ENCODE peak calls at places on chromosomes 3 and 15, in ten cellular contexts. One of them, this sample, is unnamed.

GRCh38 chr3:120561251-120562045 is 34.7 kb upstream of the NDUFB4 start:
- DNase-seq in upper lobe of left lung: no peak
- DNase-seq in brain microvascular endothelial cell: peak
- DNase-seq in tibial artery: peak
- DNase-seq in endothelial cell of umbilical vein: peak
- DNase-seq in WERI-Rb-1: peak
- DNase-seq in upper lobe of right lung: peak
- DNase-seq in tibial nerve: peak
- DNase-seq in suprapubic skin: no peak
- DNase-seq in psoas muscle: peak
- DNase-seq in this sample: peak

GRCh38 chr3:32969656-32970055 is 18.2 kb downstream of the CCR4 start:
- DNase-seq in tibial nerve: no peak
- DNase-seq in WERI-Rb-1: no peak
- DNase-seq in suprapubic skin: no peak
- DNase-seq in brain microvascular endothelial cell: no peak
- DNase-seq in tibial artery: no peak
- DNase-seq in upper lobe of right lung: no peak
- DNase-seq in upper lobe of left lung: no peak
- DNase-seq in endothelial cell of umbilical vein: peak
- DNase-seq in psoas muscle: no peak
- DNase-seq in this sample: no peak

GRCh38 chr15:75713338-75713895 is 769 bp upstream of the CSPG4 start:
- DNase-seq in suprapubic skin: no peak
- DNase-seq in WERI-Rb-1: peak
- DNase-seq in upper lobe of left lung: no peak
- DNase-seq in psoas muscle: peak
- DNase-seq in endothelial cell of umbilical vein: no peak
- DNase-seq in brain microvascular endothelial cell: no peak
- DNase-seq in tibial artery: no peak
- DNase-seq in upper lobe of right lung: no peak
- DNase-seq in tibial nerve: peak
- DNase-seq in this sample: no peak

GRCh38 chr3:183698760-183699159 is 1.2 kb downstream of the YEATS2 start:
- DNase-seq in tibial nerve: peak
- DNase-seq in tibial artery: no peak
- DNase-seq in upper lobe of right lung: no peak
- DNase-seq in brain microvascular endothelial cell: no peak
- DNase-seq in WERI-Rb-1: no peak
- DNase-seq in suprapubic skin: no peak
- DNase-seq in endothelial cell of umbilical vein: peak
- DNase-seq in upper lobe of left lung: no peak
- DNase-seq in psoas muscle: no peak
- DNase-seq in this sample: no peak

GRCh38 chr15:82651708-82652107 is 4.5 kb upstream of the CPEB1 start:
- DNase-seq in psoas muscle: no peak
- DNase-seq in upper lobe of right lung: no peak
- DNase-seq in WERI-Rb-1: no peak
- DNase-seq in brain microvascular endothelial cell: no peak
- DNase-seq in upper lobe of left lung: no peak
- DNase-seq in endothelial cell of umbilical vein: no peak
- DNase-seq in tibial artery: no peak
- DNase-seq in tibial nerve: no peak
- DNase-seq in suprapubic skin: no peak
- DNase-seq in this sample: no peak

GRCh38 chr15:86064326-86064725 is 15.3 kb upstream of the AGBL1 start:
- DNase-seq in brain microvascular endothelial cell: no peak
- DNase-seq in suprapubic skin: no peak
- DNase-seq in upper lobe of left lung: no peak
- DNase-seq in upper lobe of right lung: no peak
- DNase-seq in tibial artery: no peak
- DNase-seq in tibial nerve: no peak
- DNase-seq in psoas muscle: no peak
- DNase-seq in endothelial cell of umbilical vein: no peak
- DNase-seq in WERI-Rb-1: no peak
- DNase-seq in this sample: no peak

GRCh38 chr3:15633766-15634588 is 32.4 kb downstream of the BTD start:
- DNase-seq in WERI-Rb-1: no peak
- DNase-seq in psoas muscle: no peak
- DNase-seq in tibial nerve: no peak
- DNase-seq in brain microvascular endothelial cell: no peak
- DNase-seq in upper lobe of right lung: no peak
- DNase-seq in upper lobe of left lung: no peak
- DNase-seq in tibial artery: no peak
- DNase-seq in suprapubic skin: no peak
- DNase-seq in endothelial cell of umbilical vein: peak
- DNase-seq in this sample: no peak

GRCh38 chr15:98177950-98178848 is 217.7 kb downstream of the ARRDC4 start:
- DNase-seq in brain microvascular endothelial cell: peak
- DNase-seq in upper lobe of left lung: no peak
- DNase-seq in psoas muscle: no peak
- DNase-seq in tibial nerve: peak
- DNase-seq in WERI-Rb-1: peak
- DNase-seq in suprapubic skin: no peak
- DNase-seq in upper lobe of right lung: no peak
- DNase-seq in endothelial cell of umbilical vein: peak
- DNase-seq in tibial artery: no peak
- DNase-seq in this sample: peak

GRCh38 chr3:136070953-136071949 is 105.7 kb downstream of the PPP2R3A start:
- DNase-seq in suprapubic skin: no peak
- DNase-seq in endothelial cell of umbilical vein: peak
- DNase-seq in upper lobe of right lung: no peak
- DNase-seq in WERI-Rb-1: no peak
- DNase-seq in upper lobe of left lung: no peak
- DNase-seq in tibial artery: peak
- DNase-seq in brain microvascular endothelial cell: peak
- DNase-seq in psoas muscle: peak
- DNase-seq in tibial nerve: no peak
- DNase-seq in this sample: no peak

GRCh38 chr3:58049143-58049785 is 41.0 kb downstream of the FLNB start:
- DNase-seq in endothelial cell of umbilical vein: peak
- DNase-seq in suprapubic skin: no peak
- DNase-seq in upper lobe of left lung: no peak
- DNase-seq in upper lobe of right lung: no peak
- DNase-seq in psoas muscle: no peak
- DNase-seq in WERI-Rb-1: no peak
- DNase-seq in tibial artery: peak
- DNase-seq in tibial nerve: no peak
- DNase-seq in brain microvascular endothelial cell: peak
- DNase-seq in this sample: no peak

GRCh38 chr15:80580107-80580506 is 115.0 kb upstream of the ABHD17C start:
- DNase-seq in brain microvascular endothelial cell: peak
- DNase-seq in WERI-Rb-1: no peak
- DNase-seq in endothelial cell of umbilical vein: no peak
- DNase-seq in upper lobe of right lung: no peak
- DNase-seq in tibial artery: peak
- DNase-seq in upper lobe of left lung: no peak
- DNase-seq in tibial nerve: no peak
- DNase-seq in suprapubic skin: no peak
- DNase-seq in psoas muscle: no peak
- DNase-seq in this sample: no peak

GRCh38 chr3:143977326-143978262 is 6.0 kb downstream of the DIPK2A start:
- DNase-seq in WERI-Rb-1: no peak
- DNase-seq in suprapubic skin: no peak
- DNase-seq in brain microvascular endothelial cell: no peak
- DNase-seq in tibial nerve: no peak
- DNase-seq in endothelial cell of umbilical vein: no peak
- DNase-seq in tibial artery: no peak
- DNase-seq in upper lobe of right lung: no peak
- DNase-seq in psoas muscle: no peak
- DNase-seq in upper lobe of left lung: no peak
- DNase-seq in this sample: no peak

GRCh38 chr3:54527953-54528352 is 399.9 kb downstream of the LRTM1 start:
- DNase-seq in suprapubic skin: no peak
- DNase-seq in endothelial cell of umbilical vein: no peak
- DNase-seq in upper lobe of left lung: no peak
- DNase-seq in psoas muscle: peak
- DNase-seq in upper lobe of right lung: no peak
- DNase-seq in brain microvascular endothelial cell: no peak
- DNase-seq in tibial artery: peak
- DNase-seq in WERI-Rb-1: no peak
- DNase-seq in tibial nerve: peak
- DNase-seq in this sample: no peak

GRCh38 chr3:105356988-105357387 is 9.7 kb upstream of the ALCAM start:
- DNase-seq in psoas muscle: no peak
- DNase-seq in WERI-Rb-1: no peak
- DNase-seq in brain microvascular endothelial cell: no peak
- DNase-seq in suprapubic skin: no peak
- DNase-seq in upper lobe of right lung: no peak
- DNase-seq in upper lobe of left lung: no peak
- DNase-seq in endothelial cell of umbilical vein: no peak
- DNase-seq in tibial nerve: no peak
- DNase-seq in tibial artery: no peak
- DNase-seq in this sample: no peak

GRCh38 chr15:99909914-99910313 is 176.7 kb upstream of the LYSMD4 start:
- DNase-seq in upper lobe of left lung: no peak
- DNase-seq in WERI-Rb-1: peak
- DNase-seq in brain microvascular endothelial cell: no peak
- DNase-seq in suprapubic skin: no peak
- DNase-seq in endothelial cell of umbilical vein: no peak
- DNase-seq in upper lobe of right lung: no peak
- DNase-seq in tibial artery: no peak
- DNase-seq in tibial nerve: no peak
- DNase-seq in psoas muscle: no peak
- DNase-seq in this sample: no peak

GRCh38 chr15:68800875-68801274 is 19.8 kb downstream of the ANP32A start:
- DNase-seq in psoas muscle: no peak
- DNase-seq in suprapubic skin: no peak
- DNase-seq in WERI-Rb-1: no peak
- DNase-seq in brain microvascular endothelial cell: no peak
- DNase-seq in endothelial cell of umbilical vein: no peak
- DNase-seq in tibial nerve: no peak
- DNase-seq in upper lobe of left lung: no peak
- DNase-seq in upper lobe of right lung: no peak
- DNase-seq in tibial artery: no peak
- DNase-seq in this sample: no peak

DNA sequence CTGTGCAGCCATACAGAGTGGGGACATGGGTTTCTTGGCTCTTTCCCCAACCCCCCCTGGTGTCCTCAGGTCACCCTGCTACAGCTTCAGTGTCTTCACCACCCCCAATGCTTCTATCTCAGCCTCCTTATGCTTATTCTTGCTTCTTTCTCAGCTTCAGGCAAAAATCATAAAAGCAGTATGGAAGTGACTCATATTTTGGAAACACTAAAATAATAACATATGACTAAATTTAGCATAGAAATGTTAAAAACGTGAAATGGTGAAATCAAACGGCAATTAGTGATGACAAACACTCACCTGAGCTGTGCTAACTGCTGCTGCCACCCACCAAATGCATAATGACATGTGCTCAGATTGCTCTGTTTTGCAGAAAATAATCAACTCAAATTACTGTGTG is 475.2 kb upstream of the EPHA3 start:
- DNase-seq in WERI-Rb-1: no peak
- DNase-seq in tibial nerve: no peak
- DNase-seq in endothelial cell of umbilical vein: no peak
- DNase-seq in tibial artery: no peak
- DNase-seq in suprapubic skin: no peak
- DNase-seq in brain microvascular endothelial cell: no peak
- DNase-seq in psoas muscle: no peak
- DNase-seq in upper lobe of left lung: no peak
- DNase-seq in upper lobe of right lung: no peak
- DNase-seq in this sample: no peak
- TF ChIP-seq CTCF in WERI-Rb-1: no peak
- TF ChIP-seq CTCF in tibial nerve: no peak
- TF ChIP-seq CTCF in endothelial cell of umbilical vein: no peak
- TF ChIP-seq CTCF in tibial artery: no peak
- TF ChIP-seq CTCF in suprapubic skin: no peak
- TF ChIP-seq CTCF in brain microvascular endothelial cell: no peak
- TF ChIP-seq CTCF in psoas muscle: no peak
- TF ChIP-seq CTCF in upper lobe of left lung: no peak
- TF ChIP-seq CTCF in upper lobe of right lung: no peak
- TF ChIP-seq CTCF in this sample: no peak

GRCh38 chr3:52025453-52025852 is 29.8 kb upstream of the RPL29 start:
- DNase-seq in upper lobe of right lung: no peak
- DNase-seq in WERI-Rb-1: peak
- DNase-seq in tibial artery: no peak
- DNase-seq in suprapubic skin: no peak
- DNase-seq in psoas muscle: peak
- DNase-seq in tibial nerve: no peak
- DNase-seq in upper lobe of left lung: no peak
- DNase-seq in brain microvascular endothelial cell: no peak
- DNase-seq in endothelial cell of umbilical vein: no peak
- DNase-seq in this sample: no peak
- H3K27ac ChIP-seq in upper lobe of right lung: no peak
- H3K27ac ChIP-seq in WERI-Rb-1: peak
- H3K27ac ChIP-seq in tibial artery: peak
- H3K27ac ChIP-seq in suprapubic skin: no peak
- H3K27ac ChIP-seq in psoas muscle: peak
- H3K27ac ChIP-seq in tibial nerve: no peak
- H3K27ac ChIP-seq in upper lobe of left lung: no peak
- H3K27ac ChIP-seq in brain microvascular endothelial cell: no peak
- H3K27ac ChIP-seq in endothelial cell of umbilical vein: no peak
- H3K27ac ChIP-seq in this sample: no peak

GRCh38 chr3:173893066-173893465 is 495.5 kb downstream of the NLGN1 start:
- DNase-seq in suprapubic skin: no peak
- DNase-seq in endothelial cell of umbilical vein: peak
- DNase-seq in upper lobe of right lung: no peak
- DNase-seq in tibial nerve: no peak
- DNase-seq in psoas muscle: no peak
- DNase-seq in upper lobe of left lung: no peak
- DNase-seq in WERI-Rb-1: no peak
- DNase-seq in brain microvascular endothelial cell: peak
- DNase-seq in tibial artery: no peak
- DNase-seq in this sample: no peak
- H3K4me3 ChIP-seq in suprapubic skin: no peak
- H3K4me3 ChIP-seq in endothelial cell of umbilical vein: no peak
- H3K4me3 ChIP-seq in upper lobe of right lung: no peak
- H3K4me3 ChIP-seq in tibial nerve: no peak
- H3K4me3 ChIP-seq in psoas muscle: no peak
- H3K4me3 ChIP-seq in upper lobe of left lung: no peak
- H3K4me3 ChIP-seq in WERI-Rb-1: no peak
- H3K4me3 ChIP-seq in brain microvascular endothelial cell: no peak
- H3K4me3 ChIP-seq in tibial artery: no peak
- H3K4me3 ChIP-seq in this sample: no peak

DNA sequence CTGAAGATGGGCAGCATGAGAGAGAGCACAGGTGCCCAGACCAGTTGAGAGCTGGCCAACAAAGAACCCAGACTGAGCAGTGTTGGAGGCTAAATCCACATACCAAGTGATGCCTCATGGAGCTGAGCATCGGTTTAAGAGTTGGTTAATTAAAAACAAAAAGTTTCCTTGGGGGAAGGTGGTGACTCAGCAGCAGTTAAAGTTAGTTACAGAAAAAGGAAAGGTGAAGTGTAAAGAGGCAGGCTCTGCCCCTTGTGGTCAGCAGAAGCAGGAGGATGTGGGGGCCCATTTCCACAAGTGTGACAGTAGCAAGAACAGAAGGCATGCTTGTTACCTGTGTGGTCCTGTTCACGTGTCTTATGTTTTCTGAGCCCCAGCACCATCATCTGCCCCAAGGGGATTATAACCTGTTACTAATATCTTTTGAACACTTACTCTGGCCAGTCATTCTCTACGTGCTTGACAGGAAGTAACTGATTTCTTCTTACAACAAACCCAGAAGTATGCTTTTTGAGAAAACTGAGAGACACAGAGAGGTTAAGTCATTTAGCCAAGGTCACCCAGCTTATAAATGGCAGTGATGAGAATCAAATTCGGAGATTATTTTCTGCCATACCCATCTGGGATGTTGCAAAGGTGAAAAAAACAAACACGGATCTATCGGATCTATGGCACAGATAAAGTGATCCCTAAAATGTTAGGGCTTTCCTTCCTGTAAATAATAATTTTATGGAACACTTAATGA is 91.0 kb downstream of the EPHB1 start:
- DNase-seq in endothelial cell of umbilical vein: no peak
- DNase-seq in psoas muscle: no peak
- DNase-seq in upper lobe of left lung: no peak
- DNase-seq in WERI-Rb-1: no peak
- DNase-seq in upper lobe of right lung: no peak
- DNase-seq in tibial nerve: no peak
- DNase-seq in suprapubic skin: peak
- DNase-seq in brain microvascular endothelial cell: no peak
- DNase-seq in tibial artery: no peak
- DNase-seq in this sample: no peak
- TF ChIP-seq CTCF in endothelial cell of umbilical vein: no peak
- TF ChIP-seq CTCF in psoas muscle: no peak
- TF ChIP-seq CTCF in upper lobe of left lung: no peak
- TF ChIP-seq CTCF in WERI-Rb-1: peak
- TF ChIP-seq CTCF in upper lobe of right lung: no peak
- TF ChIP-seq CTCF in tibial nerve: no peak
- TF ChIP-seq CTCF in suprapubic skin: no peak
- TF ChIP-seq CTCF in brain microvascular endothelial cell: peak
- TF ChIP-seq CTCF in tibial artery: no peak
- TF ChIP-seq CTCF in this sample: no peak

This sample was measured in AG04450.